ENCODE peak calls at places on chromosome 3, in ten cellular contexts. One of them, this sample, is unnamed. For H3K4me1, the result is how much of the 10 kb centered on the place peaks cover.

GRCh38 chr3:67655364-67656121 is 1.1 kb upstream of the SUCLG2 start:
- DNase-seq in osteoblast: no peak
- DNase-seq in GM12878: peak
- DNase-seq in A549: peak
- DNase-seq in heart left ventricle: no peak
- DNase-seq in cardiac muscle cell: no peak
- DNase-seq in ovary: peak
- DNase-seq in naive thymus-derived CD4-positive, alpha-beta T cell: peak
- DNase-seq in psoas muscle: peak
- DNase-seq in body of pancreas: no peak
- DNase-seq in this sample: peak

GRCh38 chr3:135069406-135069805 is 274.3 kb downstream of the EPHB1 start:
- DNase-seq in osteoblast: no peak
- DNase-seq in GM12878: no peak
- DNase-seq in A549: no peak
- DNase-seq in heart left ventricle: no peak
- DNase-seq in cardiac muscle cell: no peak
- DNase-seq in ovary: no peak
- DNase-seq in naive thymus-derived CD4-positive, alpha-beta T cell: no peak
- DNase-seq in psoas muscle: no peak
- DNase-seq in body of pancreas: no peak
- DNase-seq in this sample: no peak

GRCh38 chr3:81308296-81308695 is 453.1 kb downstream of the GBE1 start:
- DNase-seq in osteoblast: no peak
- DNase-seq in GM12878: no peak
- DNase-seq in A549: no peak
- DNase-seq in heart left ventricle: no peak
- DNase-seq in cardiac muscle cell: peak
- DNase-seq in ovary: no peak
- DNase-seq in naive thymus-derived CD4-positive, alpha-beta T cell: no peak
- DNase-seq in psoas muscle: no peak
- DNase-seq in body of pancreas: no peak
- DNase-seq in this sample: no peak

GRCh38 chr3:149395107-149396089 is 17.9 kb upstream of the TM4SF1 start:
- DNase-seq in osteoblast: no peak
- DNase-seq in GM12878: no peak
- DNase-seq in A549: peak
- DNase-seq in heart left ventricle: no peak
- DNase-seq in cardiac muscle cell: peak
- DNase-seq in ovary: peak
- DNase-seq in naive thymus-derived CD4-positive, alpha-beta T cell: no peak
- DNase-seq in psoas muscle: no peak
- DNase-seq in body of pancreas: peak
- DNase-seq in this sample: no peak

GRCh38 chr3:149936812-149937230 is 33.9 kb downstream of the PFN2 start:
- DNase-seq in osteoblast: peak
- DNase-seq in GM12878: peak
- DNase-seq in A549: peak
- DNase-seq in heart left ventricle: peak
- DNase-seq in cardiac muscle cell: peak
- DNase-seq in ovary: no peak
- DNase-seq in naive thymus-derived CD4-positive, alpha-beta T cell: peak
- DNase-seq in psoas muscle: no peak
- DNase-seq in body of pancreas: peak
- DNase-seq in this sample: peak

GRCh38 chr3:189488241-189488767 is 142.9 kb upstream of the TP63 start:
- DNase-seq in osteoblast: peak
- DNase-seq in GM12878: no peak
- DNase-seq in A549: peak
- DNase-seq in heart left ventricle: no peak
- DNase-seq in cardiac muscle cell: peak
- DNase-seq in ovary: no peak
- DNase-seq in naive thymus-derived CD4-positive, alpha-beta T cell: no peak
- DNase-seq in psoas muscle: peak
- DNase-seq in body of pancreas: no peak
- DNase-seq in this sample: no peak

GRCh38 chr3:53109822-53110771 is 20.1 kb downstream of the RFT1 start:
- DNase-seq in osteoblast: no peak
- DNase-seq in GM12878: no peak
- DNase-seq in A549: peak
- DNase-seq in heart left ventricle: peak
- DNase-seq in cardiac muscle cell: peak
- DNase-seq in ovary: peak
- DNase-seq in naive thymus-derived CD4-positive, alpha-beta T cell: peak
- DNase-seq in psoas muscle: peak
- DNase-seq in body of pancreas: peak
- DNase-seq in this sample: peak

GRCh38 chr3:60636846-60637245 is 614.4 kb downstream of the FHIT start:
- DNase-seq in osteoblast: peak
- DNase-seq in GM12878: no peak
- DNase-seq in A549: no peak
- DNase-seq in heart left ventricle: no peak
- DNase-seq in cardiac muscle cell: no peak
- DNase-seq in ovary: no peak
- DNase-seq in naive thymus-derived CD4-positive, alpha-beta T cell: no peak
- DNase-seq in psoas muscle: no peak
- DNase-seq in body of pancreas: no peak
- DNase-seq in this sample: no peak

GRCh38 chr3:16547555-16547954 is 34.1 kb upstream of the RFTN1 start:
- DNase-seq in osteoblast: no peak
- DNase-seq in GM12878: no peak
- DNase-seq in A549: no peak
- DNase-seq in heart left ventricle: no peak
- DNase-seq in cardiac muscle cell: no peak
- DNase-seq in ovary: no peak
- DNase-seq in naive thymus-derived CD4-positive, alpha-beta T cell: no peak
- DNase-seq in psoas muscle: no peak
- DNase-seq in body of pancreas: no peak
- DNase-seq in this sample: no peak

GRCh38 chr3:194871143-194871863 is 185.6 kb downstream of the FAM43A start:
- DNase-seq in osteoblast: peak
- DNase-seq in GM12878: no peak
- DNase-seq in A549: peak
- DNase-seq in heart left ventricle: peak
- DNase-seq in cardiac muscle cell: peak
- DNase-seq in ovary: no peak
- DNase-seq in naive thymus-derived CD4-positive, alpha-beta T cell: no peak
- DNase-seq in psoas muscle: peak
- DNase-seq in body of pancreas: peak
- DNase-seq in this sample: peak

GRCh38 chr3:30682434-30683155 is 76.2 kb downstream of the TGFBR2 start:
- DNase-seq in osteoblast: no peak
- DNase-seq in GM12878: no peak
- DNase-seq in A549: no peak
- DNase-seq in heart left ventricle: no peak
- DNase-seq in cardiac muscle cell: no peak
- DNase-seq in ovary: no peak
- DNase-seq in naive thymus-derived CD4-positive, alpha-beta T cell: no peak
- DNase-seq in psoas muscle: no peak
- DNase-seq in body of pancreas: no peak
- DNase-seq in this sample: no peak

GRCh38 chr3:51691021-51691420 is 15.8 kb upstream of the GRM2 start:
- DNase-seq in osteoblast: peak
- DNase-seq in GM12878: no peak
- DNase-seq in A549: no peak
- DNase-seq in heart left ventricle: no peak
- DNase-seq in cardiac muscle cell: no peak
- DNase-seq in ovary: no peak
- DNase-seq in naive thymus-derived CD4-positive, alpha-beta T cell: no peak
- DNase-seq in psoas muscle: no peak
- DNase-seq in body of pancreas: no peak
- DNase-seq in this sample: no peak

GRCh38 chr3:99639579-99639978 is 1.2 kb downstream of the COL8A1 start:
- DNase-seq in osteoblast: no peak
- DNase-seq in GM12878: no peak
- DNase-seq in A549: no peak
- DNase-seq in heart left ventricle: no peak
- DNase-seq in cardiac muscle cell: peak
- DNase-seq in ovary: no peak
- DNase-seq in naive thymus-derived CD4-positive, alpha-beta T cell: no peak
- DNase-seq in psoas muscle: no peak
- DNase-seq in body of pancreas: no peak
- DNase-seq in this sample: no peak

GRCh38 chr3:107838196-107838595 is 252.6 kb downstream of the CD47 start:
- DNase-seq in osteoblast: peak
- DNase-seq in GM12878: no peak
- DNase-seq in A549: no peak
- DNase-seq in heart left ventricle: no peak
- DNase-seq in cardiac muscle cell: no peak
- DNase-seq in ovary: no peak
- DNase-seq in naive thymus-derived CD4-positive, alpha-beta T cell: no peak
- DNase-seq in psoas muscle: no peak
- DNase-seq in body of pancreas: no peak
- DNase-seq in this sample: no peak

GRCh38 chr3:119681279-119681678 is 4.1 kb upstream of the COX17 start:
- DNase-seq in osteoblast: peak
- DNase-seq in GM12878: no peak
- DNase-seq in A549: peak
- DNase-seq in heart left ventricle: no peak
- DNase-seq in cardiac muscle cell: peak
- DNase-seq in ovary: no peak
- DNase-seq in naive thymus-derived CD4-positive, alpha-beta T cell: peak
- DNase-seq in psoas muscle: no peak
- DNase-seq in body of pancreas: no peak
- DNase-seq in this sample: no peak

GRCh38 chr3:128619146-128619890 is 31.3 kb downstream of the RPN1 start:
- DNase-seq in osteoblast: peak
- DNase-seq in GM12878: no peak
- DNase-seq in A549: peak
- DNase-seq in heart left ventricle: no peak
- DNase-seq in cardiac muscle cell: peak
- DNase-seq in ovary: no peak
- DNase-seq in naive thymus-derived CD4-positive, alpha-beta T cell: no peak
- DNase-seq in psoas muscle: no peak
- DNase-seq in body of pancreas: no peak
- DNase-seq in this sample: no peak

GRCh38 chr3:138092023-138092422 is 23.4 kb downstream of the DZIP1L start:
- DNase-seq in osteoblast: no peak
- DNase-seq in GM12878: no peak
- DNase-seq in A549: no peak
- DNase-seq in heart left ventricle: no peak
- DNase-seq in cardiac muscle cell: peak
- DNase-seq in ovary: no peak
- DNase-seq in naive thymus-derived CD4-positive, alpha-beta T cell: no peak
- DNase-seq in psoas muscle: no peak
- DNase-seq in body of pancreas: no peak
- DNase-seq in this sample: no peak

GRCh38 chr3:197847866-197848401 is 56.9 kb downstream of the LRCH3 start:
- DNase-seq in osteoblast: peak
- DNase-seq in GM12878: peak
- DNase-seq in A549: no peak
- DNase-seq in heart left ventricle: no peak
- DNase-seq in cardiac muscle cell: no peak
- DNase-seq in ovary: no peak
- DNase-seq in naive thymus-derived CD4-positive, alpha-beta T cell: peak
- DNase-seq in psoas muscle: no peak
- DNase-seq in body of pancreas: no peak
- DNase-seq in this sample: no peak

GRCh38 chr3:101954361-101954760 is 105.0 kb downstream of the NFKBIZ start:
- DNase-seq in osteoblast: no peak
- DNase-seq in GM12878: no peak
- DNase-seq in A549: no peak
- DNase-seq in heart left ventricle: no peak
- DNase-seq in cardiac muscle cell: no peak
- DNase-seq in ovary: no peak
- DNase-seq in naive thymus-derived CD4-positive, alpha-beta T cell: no peak
- DNase-seq in psoas muscle: no peak
- DNase-seq in body of pancreas: no peak
- DNase-seq in this sample: no peak

DNA sequence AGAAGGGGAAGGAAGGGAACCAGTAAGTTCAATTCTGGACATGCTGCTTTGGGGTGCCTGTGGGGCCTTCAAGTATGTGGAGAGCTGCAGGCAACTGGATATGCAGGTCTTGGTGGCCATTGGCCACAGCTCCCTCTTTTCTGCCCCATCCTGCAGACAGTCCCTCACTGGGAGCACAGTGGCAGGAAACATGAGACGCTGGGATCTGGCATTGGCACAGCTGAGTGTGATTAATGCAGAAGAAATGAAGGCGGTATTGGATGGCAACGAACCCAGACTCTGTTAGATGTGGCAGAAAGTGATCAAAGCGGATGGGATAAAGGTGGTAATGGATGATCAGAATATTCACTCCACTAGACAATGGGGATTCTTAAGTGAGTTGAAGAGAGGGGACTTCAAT is 23.2 kb upstream of the VPS8 start:
- DNase-seq in osteoblast: peak
- DNase-seq in GM12878: no peak
- DNase-seq in A549: no peak
- DNase-seq in heart left ventricle: no peak
- DNase-seq in cardiac muscle cell: no peak
- DNase-seq in ovary: no peak
- DNase-seq in naive thymus-derived CD4-positive, alpha-beta T cell: no peak
- DNase-seq in psoas muscle: no peak
- DNase-seq in body of pancreas: peak
- DNase-seq in this sample: no peak
- H3K4me1 ChIP-seq in osteoblast: under half
- H3K4me1 ChIP-seq in GM12878: under half
- H3K4me1 ChIP-seq in A549: under half
- H3K4me1 ChIP-seq in heart left ventricle: under half
- H3K4me1 ChIP-seq in cardiac muscle cell: under half
- H3K4me1 ChIP-seq in ovary: under half
- H3K4me1 ChIP-seq in naive thymus-derived CD4-positive, alpha-beta T cell: under half
- H3K4me1 ChIP-seq in psoas muscle: under half
- H3K4me1 ChIP-seq in body of pancreas: under half
- H3K4me1 ChIP-seq in this sample: under half

GRCh38 chr3:49121244-49121671 is 635 bp upstream of the USP19 start:
- DNase-seq in osteoblast: peak
- DNase-seq in GM12878: no peak
- DNase-seq in A549: no peak
- DNase-seq in heart left ventricle: no peak
- DNase-seq in cardiac muscle cell: no peak
- DNase-seq in ovary: no peak
- DNase-seq in naive thymus-derived CD4-positive, alpha-beta T cell: no peak
- DNase-seq in psoas muscle: no peak
- DNase-seq in body of pancreas: no peak
- DNase-seq in this sample: no peak
- H3K4me3 ChIP-seq in osteoblast: peak
- H3K4me3 ChIP-seq in GM12878: peak
- H3K4me3 ChIP-seq in A549: peak
- H3K4me3 ChIP-seq in heart left ventricle: peak
- H3K4me3 ChIP-seq in cardiac muscle cell: no peak
- H3K4me3 ChIP-seq in ovary: peak
- H3K4me3 ChIP-seq in naive thymus-derived CD4-positive, alpha-beta T cell: peak
- H3K4me3 ChIP-seq in psoas muscle: peak
- H3K4me3 ChIP-seq in body of pancreas: no peak
- H3K4me3 ChIP-seq in this sample: peak

GRCh38 chr3:28345690-28346089 is 2.8 kb upstream of the ZCWPW2 start:
- DNase-seq in osteoblast: no peak
- DNase-seq in GM12878: no peak
- DNase-seq in A549: no peak
- DNase-seq in heart left ventricle: no peak
- DNase-seq in cardiac muscle cell: no peak
- DNase-seq in ovary: no peak
- DNase-seq in naive thymus-derived CD4-positive, alpha-beta T cell: no peak
- DNase-seq in psoas muscle: no peak
- DNase-seq in body of pancreas: no peak
- DNase-seq in this sample: no peak
- H3K4me1 ChIP-seq in osteoblast: under half
- H3K4me1 ChIP-seq in GM12878: under half
- H3K4me1 ChIP-seq in A549: under half
- H3K4me1 ChIP-seq in heart left ventricle: under half
- H3K4me1 ChIP-seq in cardiac muscle cell: under half
- H3K4me1 ChIP-seq in ovary: under half
- H3K4me1 ChIP-seq in naive thymus-derived CD4-positive, alpha-beta T cell: under half
- H3K4me1 ChIP-seq in psoas muscle: under half
- H3K4me1 ChIP-seq in body of pancreas: under half
- H3K4me1 ChIP-seq in this sample: under half

GRCh38 chr3:186502138-186502941 is 41.8 kb downstream of the CRYGS start:
- DNase-seq in osteoblast: no peak
- DNase-seq in GM12878: no peak
- DNase-seq in A549: no peak
- DNase-seq in heart left ventricle: no peak
- DNase-seq in cardiac muscle cell: peak
- DNase-seq in ovary: no peak
- DNase-seq in naive thymus-derived CD4-positive, alpha-beta T cell: no peak
- DNase-seq in psoas muscle: no peak
- DNase-seq in body of pancreas: no peak
- DNase-seq in this sample: no peak
- H3K4me3 ChIP-seq in osteoblast: peak
- H3K4me3 ChIP-seq in GM12878: no peak
- H3K4me3 ChIP-seq in A549: no peak
- H3K4me3 ChIP-seq in heart left ventricle: peak
- H3K4me3 ChIP-seq in cardiac muscle cell: no peak
- H3K4me3 ChIP-seq in ovary: no peak
- H3K4me3 ChIP-seq in naive thymus-derived CD4-positive, alpha-beta T cell: no peak
- H3K4me3 ChIP-seq in psoas muscle: no peak
- H3K4me3 ChIP-seq in body of pancreas: no peak
- H3K4me3 ChIP-seq in this sample: no peak

This sample was measured in uterus.